ENCODE peak calls at places on chromosomes 12 and 14, in four cellular contexts. One of them, this sample, is unnamed.
A peak's percentile ranks its signal among the peaks of the same experiment; 100 is the strongest.

GRCh38 chr12:111426341-111427185 is 20.8 kb downstream of the SH2B3 start:
- DNase-seq in breast epithelium: no peak
- DNase-seq in GM23338: no peak
- DNase-seq in spleen: no peak
- DNase-seq in this sample: no peak

GRCh38 chr12:12467701-12468218 is 94.9 kb downstream of the DUSP16 start:
- DNase-seq in spleen: no peak
- DNase-seq in breast epithelium: peak; percentile 85
- DNase-seq in GM23338: no peak
- DNase-seq in this sample: peak; percentile 76

GRCh38 chr14:51419685-51420084 is 179.6 kb downstream of the TMX1 start:
- DNase-seq in breast epithelium: no peak
- DNase-seq in GM23338: no peak
- DNase-seq in spleen: no peak
- DNase-seq in this sample: no peak

GRCh38 chr12:40016960-40017359 is 88.9 kb downstream of the SLC2A13 start:
- DNase-seq in spleen: no peak
- DNase-seq in breast epithelium: no peak
- DNase-seq in GM23338: no peak
- DNase-seq in this sample: no peak

GRCh38 chr12:52604859-52605258 is 3.6 kb upstream of the KRT72 start:
- DNase-seq in spleen: no peak
- DNase-seq in breast epithelium: no peak
- DNase-seq in GM23338: no peak
- DNase-seq in this sample: no peak

GRCh38 chr12:8483081-8483479 is 27.3 kb downstream of the CLEC6A start:
- DNase-seq in spleen: no peak
- DNase-seq in breast epithelium: no peak
- DNase-seq in GM23338: no peak
- DNase-seq in this sample: no peak

GRCh38 chr14:104800600-104801283 is at the start of gene ZBTB42:
- DNase-seq in spleen: peak; percentile 93
- DNase-seq in GM23338: peak; percentile 74
- DNase-seq in breast epithelium: peak; percentile 76
- DNase-seq in this sample: peak; percentile 96

GRCh38 chr12:31868980-31869379 is 90.2 kb upstream of the RESF1 start:
- DNase-seq in spleen: no peak
- DNase-seq in GM23338: no peak
- DNase-seq in breast epithelium: no peak
- DNase-seq in this sample: no peak

GRCh38 chr14:35385042-35385839 is 19.3 kb downstream of the NFKBIA start:
- DNase-seq in spleen: no peak
- DNase-seq in breast epithelium: peak; percentile 51
- DNase-seq in GM23338: no peak
- DNase-seq in this sample: no peak

GRCh38 chr12:64744422-64745258 is 14.6 kb downstream of the GNS start:
- DNase-seq in GM23338: no peak
- DNase-seq in breast epithelium: no peak
- DNase-seq in spleen: no peak
- DNase-seq in this sample: no peak

GRCh38 chr14:32531942-32532341 is 202.8 kb downstream of the AKAP6 start:
- DNase-seq in breast epithelium: no peak
- DNase-seq in GM23338: no peak
- DNase-seq in spleen: no peak
- DNase-seq in this sample: no peak

GRCh38 chr12:16076553-16076952 is 165.4 kb downstream of the DERA start:
- DNase-seq in GM23338: peak; percentile 78
- DNase-seq in spleen: no peak
- DNase-seq in breast epithelium: no peak
- DNase-seq in this sample: no peak

GRCh38 chr14:68669101-68669500 is 123.8 kb downstream of the ZFP36L1 start:
- DNase-seq in breast epithelium: peak; percentile 48
- DNase-seq in spleen: no peak
- DNase-seq in GM23338: no peak
- DNase-seq in this sample: no peak

GRCh38 chr12:62622177-62622576 is 155.6 kb downstream of the MON2 start:
- DNase-seq in GM23338: peak; percentile 41
- DNase-seq in spleen: no peak
- DNase-seq in breast epithelium: no peak
- DNase-seq in this sample: no peak

GRCh38 chr12:52020539-52021336 is 14.0 kb downstream of the TAMALIN start:
- DNase-seq in GM23338: peak; percentile 91
- DNase-seq in spleen: peak; percentile 90
- DNase-seq in breast epithelium: no peak
- DNase-seq in this sample: peak; percentile 55

GRCh38 chr12:119011231-119011630 is 29.9 kb downstream of the SRRM4 start:
- DNase-seq in breast epithelium: no peak
- DNase-seq in GM23338: no peak
- DNase-seq in spleen: no peak
- DNase-seq in this sample: no peak

GRCh38 chr12:1796515-1797010 is 23.8 kb upstream of the LRTM2 start:
- DNase-seq in GM23338: peak; percentile 51
- DNase-seq in spleen: peak; percentile 93
- DNase-seq in breast epithelium: no peak
- DNase-seq in this sample: peak; percentile 55

DNA sequence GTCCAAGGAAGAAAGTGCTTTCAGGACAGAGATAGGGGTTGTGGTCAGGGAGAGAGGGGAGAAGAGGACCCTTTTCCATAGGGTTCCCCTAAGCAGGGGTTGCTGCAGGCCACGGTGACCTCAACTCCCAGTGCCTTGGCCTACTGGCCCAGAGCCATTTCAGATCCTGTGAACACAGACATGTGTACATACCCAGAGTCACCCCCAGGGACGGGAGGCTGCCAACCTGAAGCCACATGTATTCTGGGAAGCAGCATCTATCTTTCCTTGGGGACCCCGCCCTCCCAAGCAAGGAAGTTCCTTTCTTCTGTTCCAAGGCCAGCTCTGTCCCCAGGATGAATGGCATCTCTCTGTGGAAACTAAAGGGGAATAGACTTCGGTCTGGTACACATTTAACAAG is 25.3 kb upstream of the DGLUCY start:
- DNase-seq in GM23338: no peak
- DNase-seq in breast epithelium: no peak
- DNase-seq in spleen: no peak
- DNase-seq in this sample: no peak
- TF ChIP-seq POLR2AphosphoS5 in GM23338: no peak
- TF ChIP-seq POLR2AphosphoS5 in breast epithelium: no peak
- TF ChIP-seq POLR2AphosphoS5 in spleen: no peak
- TF ChIP-seq POLR2AphosphoS5 in this sample: no peak

DNA sequence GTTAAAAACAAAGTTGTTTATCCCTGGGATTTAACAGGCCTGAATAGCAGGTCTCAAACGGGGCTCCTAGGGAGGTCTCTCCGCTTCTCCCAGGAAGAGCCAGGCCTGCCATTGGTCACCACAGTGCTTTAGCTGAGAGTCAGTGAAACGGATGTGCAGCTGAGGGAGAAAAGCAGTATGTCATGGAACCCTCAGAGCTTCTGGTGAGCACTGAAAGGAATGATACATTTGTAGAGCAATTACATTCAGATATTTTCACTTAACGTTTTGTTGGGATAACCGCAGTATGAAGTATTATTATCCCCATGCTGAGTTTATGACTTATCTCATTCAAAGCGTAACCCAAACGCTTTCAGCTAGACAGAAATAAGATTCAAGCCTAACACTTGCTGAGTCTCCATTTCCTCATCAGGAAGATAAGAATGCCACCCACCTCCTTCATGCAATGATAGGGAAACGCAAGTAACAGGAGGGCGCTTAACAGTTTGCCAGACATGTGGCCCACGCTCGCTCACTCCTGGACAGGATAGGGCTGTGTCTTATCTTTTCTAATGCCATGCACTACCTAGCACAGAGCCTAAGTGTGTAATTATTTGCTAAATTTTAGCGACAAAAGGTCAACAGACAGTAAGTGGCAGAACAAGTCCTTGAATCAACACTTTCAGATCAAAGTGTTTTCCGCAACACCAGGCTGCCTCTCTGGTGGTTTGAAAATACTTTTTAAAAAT is 28.2 kb downstream of the DAD1 start:
- DNase-seq in spleen: no peak
- DNase-seq in GM23338: no peak
- DNase-seq in breast epithelium: no peak
- DNase-seq in this sample: no peak
- H3K4me1 ChIP-seq in spleen: peaks cover 97% of the 10 kb centered on the region
- H3K4me1 ChIP-seq in GM23338: peaks cover 26% of the 10 kb centered on the region
- H3K4me1 ChIP-seq in breast epithelium: peaks cover 9% of the 10 kb centered on the region
- H3K4me1 ChIP-seq in this sample: peaks cover 59% of the 10 kb centered on the region

GRCh38 chr12:19301223-19301622 is 138.1 kb upstream of the AEBP2 start:
- DNase-seq in spleen: no peak
- DNase-seq in GM23338: no peak
- DNase-seq in breast epithelium: no peak
- DNase-seq in this sample: no peak

GRCh38 chr12:19304149-19304780 is 135.0 kb upstream of the AEBP2 start:
- DNase-seq in GM23338: no peak
- DNase-seq in breast epithelium: no peak
- DNase-seq in spleen: no peak
- DNase-seq in this sample: no peak

GRCh38 chr12:19301688-19302640 is 137.3 kb upstream of the AEBP2 start:
- DNase-seq in breast epithelium: no peak
- DNase-seq in spleen: no peak
- DNase-seq in GM23338: no peak
- DNase-seq in this sample: no peak

GRCh38 chr12:19306366-19306765 is 132.9 kb upstream of the AEBP2 start:
- DNase-seq in spleen: no peak
- DNase-seq in GM23338: peak; percentile 8
- DNase-seq in breast epithelium: no peak
- DNase-seq in this sample: no peak

GRCh38 chr12:19303496-19303895 is 135.8 kb upstream of the AEBP2 start:
- DNase-seq in spleen: no peak
- DNase-seq in GM23338: no peak
- DNase-seq in breast epithelium: no peak
- DNase-seq in this sample: no peak
- TF ChIP-seq POLR2AphosphoS5 in spleen: no peak
- TF ChIP-seq POLR2AphosphoS5 in GM23338: no peak
- TF ChIP-seq POLR2AphosphoS5 in breast epithelium: no peak
- TF ChIP-seq POLR2AphosphoS5 in this sample: no peak

DNA sequence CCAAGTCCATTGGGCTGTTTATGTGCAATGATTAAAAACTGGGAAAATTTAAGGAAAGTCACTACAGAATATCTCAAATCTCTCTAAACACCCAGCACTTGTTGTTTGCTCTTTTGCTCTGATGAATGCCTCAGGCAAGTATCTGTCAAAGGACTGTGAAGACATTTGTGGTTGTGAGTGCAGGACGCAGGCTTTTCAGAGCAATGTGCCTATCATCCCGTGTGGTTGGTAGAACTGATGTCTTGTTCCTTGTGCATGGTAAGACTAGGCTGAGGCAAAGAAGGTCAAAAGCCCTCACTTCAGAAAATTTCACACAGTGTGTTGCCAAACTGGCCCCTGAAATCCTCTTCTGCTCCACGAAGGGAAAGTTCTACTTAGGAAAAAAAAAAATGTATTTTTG is 1103.0 kb downstream of the VRK1 start:
- DNase-seq in breast epithelium: no peak
- DNase-seq in GM23338: no peak
- DNase-seq in spleen: no peak
- DNase-seq in this sample: no peak
- H3K4me1 ChIP-seq in breast epithelium: no peaks in the 10 kb centered on the region
- H3K4me1 ChIP-seq in GM23338: no peaks in the 10 kb centered on the region
- H3K4me1 ChIP-seq in spleen: no peaks in the 10 kb centered on the region
- H3K4me1 ChIP-seq in this sample: no peaks in the 10 kb centered on the region

GRCh38 chr14:67532998-67533753 is at the start of gene PLEKHH1:
- DNase-seq in spleen: peak; percentile 88
- DNase-seq in GM23338: peak; percentile 92
- DNase-seq in breast epithelium: peak; percentile 47
- DNase-seq in this sample: peak; percentile 81
- TF ChIP-seq POLR2AphosphoS5 in spleen: peak; percentile 65
- TF ChIP-seq POLR2AphosphoS5 in GM23338: peak; percentile 85
- TF ChIP-seq POLR2AphosphoS5 in breast epithelium: no peak
- TF ChIP-seq POLR2AphosphoS5 in this sample: no peak

GRCh38 chr12:92034083-92034482 is 111.6 kb downstream of the BTG1 start:
- DNase-seq in breast epithelium: no peak
- DNase-seq in GM23338: no peak
- DNase-seq in spleen: no peak
- DNase-seq in this sample: no peak
- H3K4me1 ChIP-seq in breast epithelium: peaks cover 12% of the 10 kb centered on the region
- H3K4me1 ChIP-seq in GM23338: peaks cover 25% of the 10 kb centered on the region
- H3K4me1 ChIP-seq in spleen: peaks cover 68% of the 10 kb centered on the region
- H3K4me1 ChIP-seq in this sample: peaks cover 52% of the 10 kb centered on the region

GRCh38 chr14:101878222-101879211 is 85.9 kb upstream of the DYNC1H1 start:
- DNase-seq in spleen: peak; percentile 70
- DNase-seq in breast epithelium: no peak
- DNase-seq in GM23338: no peak
- DNase-seq in this sample: no peak
- TF ChIP-seq POLR2AphosphoS5 in spleen: no peak
- TF ChIP-seq POLR2AphosphoS5 in breast epithelium: no peak
- TF ChIP-seq POLR2AphosphoS5 in GM23338: no peak
- TF ChIP-seq POLR2AphosphoS5 in this sample: no peak

GRCh38 chr12:47082963-47083621 is 3.3 kb upstream of the AMIGO2 start:
- DNase-seq in breast epithelium: no peak
- DNase-seq in GM23338: no peak
- DNase-seq in spleen: no peak
- DNase-seq in this sample: no peak
- H3K4me1 ChIP-seq in breast epithelium: no peaks in the 10 kb centered on the region
- H3K4me1 ChIP-seq in GM23338: peaks cover 44% of the 10 kb centered on the region
- H3K4me1 ChIP-seq in spleen: peaks cover 74% of the 10 kb centered on the region
- H3K4me1 ChIP-seq in this sample: peaks cover 41% of the 10 kb centered on the region

DNA sequence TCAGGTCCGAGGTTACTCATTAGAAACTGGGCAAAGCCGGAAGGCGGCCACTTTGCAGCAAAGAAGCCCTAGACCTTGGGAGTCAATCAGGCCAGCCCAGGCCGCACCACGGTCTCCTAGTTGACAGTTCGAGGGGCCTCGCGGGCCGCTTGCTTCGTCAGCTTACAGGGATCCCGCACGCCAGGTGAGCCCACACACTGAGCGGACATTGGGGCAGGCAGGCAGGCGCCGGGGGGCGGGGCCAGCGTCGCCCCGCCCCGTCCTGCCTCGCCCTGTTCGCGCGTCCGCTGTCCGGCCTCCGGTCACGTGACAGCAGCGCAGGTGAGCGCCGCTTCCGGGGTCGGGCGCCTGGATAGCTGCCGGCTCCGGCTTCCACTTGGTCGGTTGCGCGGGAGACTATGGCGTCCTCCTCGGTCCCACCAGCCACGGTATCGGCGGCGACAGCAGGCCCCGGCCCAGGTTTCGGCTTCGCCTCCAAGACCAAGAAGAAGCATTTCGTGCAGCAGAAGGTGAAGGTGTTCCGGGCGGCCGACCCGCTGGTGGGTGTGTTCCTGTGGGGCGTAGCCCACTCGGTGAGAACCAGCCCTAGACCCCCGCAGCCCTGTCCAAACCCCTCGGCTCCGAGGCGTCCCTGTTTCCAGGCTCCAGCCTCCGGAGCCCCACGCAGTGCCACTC is at the start of gene PIP4K2C:
- DNase-seq in breast epithelium: peak; percentile 88
- DNase-seq in GM23338: peak; percentile 94
- DNase-seq in spleen: peak; percentile 96
- DNase-seq in this sample: peak; percentile 95
- TF ChIP-seq POLR2AphosphoS5 in breast epithelium: no peak
- TF ChIP-seq POLR2AphosphoS5 in GM23338: peak; percentile 72
- TF ChIP-seq POLR2AphosphoS5 in spleen: peak; percentile 84
- TF ChIP-seq POLR2AphosphoS5 in this sample: peak; percentile 20